ENCODE peak calls at places on chromosomes 12 and 14, in seven cellular contexts. U, L, Z, T, J, P and I are unnamed samples.

GRCh38 chr14:68440776-68441175 is 352.1 kb downstream of the ZFP36L1 start:
- DNase-seq in Z (no peak), J (no peak), T (no peak), U (no peak), L (no peak), P (peak; percentile 56), I (no peak)

GRCh38 chr12:40152783-40153383 is 47.0 kb upstream of the SLC2A13 start:
- DNase-seq in L (peak; percentile 38), Z (no peak), U (peak; percentile 71), T (no peak), P (peak; percentile 32), J (peak; percentile 30), I (no peak)

GRCh38 chr12:53481957-53482586 is 17.2 kb downstream of the MAP3K12 start:
- DNase-seq in T (no peak), J (no peak), P (no peak), U (no peak), L (no peak), Z (no peak), I (no peak)

GRCh38 chr14:97155814-97156213 is 358.6 kb downstream of the VRK1 start:
- DNase-seq in J (no peak), U (no peak), P (no peak), Z (no peak), T (no peak), L (no peak), I (no peak)

GRCh38 chr12:108442077-108442476 is 73.0 kb upstream of the FICD start:
- DNase-seq in T (peak; percentile 53), U (no peak), P (no peak), J (no peak), Z (no peak), L (no peak), I (no peak)

GRCh38 chr14:95891742-95892141 is 15.1 kb downstream of the TUNAR start:
- DNase-seq in Z (no peak), T (no peak), J (no peak), L (no peak), U (peak; percentile 39), P (peak; percentile 75), I (no peak)

GRCh38 chr12:5124401-5124800 is 80.7 kb downstream of the KCNA5 start:
- DNase-seq in J (no peak), P (no peak), U (no peak), Z (no peak), T (no peak), L (no peak), I (no peak)

GRCh38 chr12:32446306-32447119 is 47.2 kb downstream of the FGD4 start:
- DNase-seq in L (no peak), U (no peak), J (no peak), P (no peak), T (no peak), Z (no peak), I (no peak)

GRCh38 chr12:86660488-86661171 is 404.4 kb upstream of the MGAT4C start:
- DNase-seq in T (no peak), L (no peak), U (peak; percentile 71), P (peak; percentile 55), Z (no peak), J (no peak), I (no peak)

GRCh38 chr14:58243790-58244555 is 670 bp upstream of the PSMA3 start:
- DNase-seq in T (no peak), Z (no peak), P (no peak), L (no peak), U (peak; percentile 57), J (no peak), I (no peak)

GRCh38 chr14:96497087-96497486 is 5.1 kb upstream of the PAPOLA start:
- DNase-seq in J (no peak), L (no peak), P (no peak), U (no peak), Z (no peak), T (no peak), I (no peak)

GRCh38 chr12:133130808-133131128 is 341 bp downstream of the ZNF10 start:
- DNase-seq in Z (peak; percentile 64), J (peak; percentile 26), T (peak; percentile 25), U (no peak), P (no peak), L (peak; percentile 20), I (peak; percentile 52)

GRCh38 chr12:18521461-18521860 is 216.4 kb downstream of the PLCZ1 start:
- DNase-seq in P (no peak), T (no peak), U (no peak), Z (no peak), J (no peak), L (no peak), I (no peak)

GRCh38 chr14:68976160-68977067 is 2.7 kb downstream of the ACTN1 start:
- DNase-seq in T (peak; percentile 64), U (no peak), L (no peak), J (peak; percentile 58), Z (no peak), P (peak; percentile 48), I (peak; percentile 53)

GRCh38 chr14:30283822-30284446 is 275.0 kb upstream of the G2E3 start:
- DNase-seq in P (peak; percentile 53), U (peak; percentile 77), J (no peak), L (no peak), T (no peak), Z (no peak), I (no peak)

GRCh38 chr12:946212-946611 is 3.3 kb downstream of the RAD52 start:
- DNase-seq in Z (no peak), U (peak; percentile 60), P (peak; percentile 42), L (no peak), J (no peak), T (no peak), I (no peak)

GRCh38 chr14:33271216-33271615 is 332.5 kb downstream of the NPAS3 start:
- DNase-seq in J (no peak), T (no peak), L (no peak), U (no peak), P (no peak), Z (no peak), I (no peak)

DNA sequence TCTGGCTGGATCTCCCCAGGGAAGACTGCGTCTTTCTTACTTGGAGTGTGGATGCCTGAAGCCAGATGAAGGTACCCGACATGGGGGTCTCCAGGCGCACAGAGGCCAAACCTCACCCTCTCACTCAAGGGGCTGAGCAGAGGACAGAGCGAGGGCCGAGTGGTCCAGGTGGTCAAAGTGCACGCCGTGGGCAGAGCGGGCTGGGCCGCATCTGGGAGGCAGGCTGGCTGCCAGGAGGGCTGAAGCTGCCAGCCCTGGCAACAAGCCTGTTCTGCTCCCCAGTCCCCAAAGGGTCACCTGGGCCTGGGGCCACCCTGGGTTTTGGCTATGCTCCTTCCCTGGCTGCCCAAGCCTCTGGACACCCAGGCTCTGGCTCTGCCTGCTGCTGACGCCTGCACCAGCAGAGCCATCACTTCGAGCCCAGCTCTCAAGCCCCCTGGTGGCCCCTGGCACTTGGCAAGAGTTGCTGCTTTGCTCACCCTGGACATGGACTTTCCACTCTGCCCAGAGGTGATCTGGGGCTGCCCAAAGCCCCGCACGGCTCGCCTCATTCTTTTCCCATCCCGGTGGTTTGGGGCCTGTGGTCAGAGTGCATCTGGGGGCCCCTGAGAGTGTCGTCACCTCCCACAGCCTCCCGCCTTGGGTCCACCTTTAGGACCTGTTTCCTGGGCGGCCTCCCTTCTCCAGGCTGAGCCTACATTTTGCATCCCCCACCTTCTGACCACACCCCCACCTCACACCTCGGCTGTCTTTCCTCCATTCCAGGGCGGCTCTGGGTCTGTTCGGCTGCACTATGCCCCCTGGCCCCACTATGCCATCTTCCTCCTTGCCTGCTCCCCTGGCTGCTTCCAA is 2.8 kb downstream of the ADSS1 start:
- DNase-seq in Z (no peak), P (no peak), L (no peak), J (no peak), T (no peak), U (no peak), I (no peak)
- TF ChIP-seq CTCF in Z (no peak), P (no peak), L (no peak), J (no peak), T (no peak), U (no peak), I (no peak)

GRCh38 chr14:52923902-52924575 is 26.8 kb downstream of the FERMT2 start:
- DNase-seq in P (no peak), L (no peak), Z (no peak), J (no peak), T (no peak), U (no peak), I (no peak)
- TF ChIP-seq CTCF in P (peak; percentile 15), L (no peak), Z (no peak), J (peak; percentile 43), T (no peak), U (no peak), I (no peak)

DNA sequence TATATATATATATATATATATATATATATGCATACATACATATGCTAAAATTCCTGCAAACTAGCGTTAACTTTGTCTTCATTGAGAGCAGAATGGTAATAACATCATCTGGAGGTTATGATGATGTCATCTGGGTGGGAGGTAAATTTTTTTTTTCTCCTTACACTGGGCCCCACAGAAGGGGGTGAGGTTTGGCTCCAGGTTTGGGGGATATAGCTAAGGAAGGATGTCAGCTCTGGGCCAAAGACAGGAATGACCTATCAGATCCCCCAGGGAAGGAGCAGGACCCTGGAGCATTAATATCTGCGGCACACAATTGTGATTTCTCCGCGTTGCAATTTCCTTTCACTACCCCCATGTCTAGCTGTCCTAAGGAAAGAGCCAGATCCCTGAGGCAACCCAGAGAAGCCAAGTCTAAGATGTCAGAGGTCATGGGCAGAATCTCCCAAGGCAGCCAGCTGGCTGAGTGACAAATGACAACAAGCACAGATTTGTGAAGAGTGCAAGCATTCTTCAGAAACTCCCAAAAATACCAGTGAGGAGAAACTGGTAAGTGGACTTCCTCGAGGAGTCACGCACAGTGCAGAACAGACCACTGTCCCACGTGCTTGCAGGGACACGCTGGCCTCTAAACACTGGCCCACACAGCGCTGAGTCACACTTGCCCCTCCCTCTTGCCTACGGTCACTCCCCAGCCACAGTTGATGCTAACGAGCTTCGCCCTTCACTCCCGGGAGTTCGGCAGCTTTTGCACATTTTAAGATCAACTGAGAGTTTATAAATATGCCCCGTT is 9.9 kb downstream of the UBC start:
- DNase-seq in L (peak; percentile 75), U (peak; percentile 95), J (peak; percentile 83), Z (peak; percentile 89), T (peak; percentile 82), P (peak; percentile 94), I (peak; percentile 94)
- TF ChIP-seq CTCF in L (no peak), U (no peak), J (no peak), Z (no peak), T (no peak), P (no peak), I (no peak)

GRCh38 chr12:83434600-83434999 is 747.9 kb downstream of the TMTC2 start:
- DNase-seq in Z (no peak), P (no peak), T (no peak), U (no peak), L (no peak), J (no peak), I (no peak)
- TF ChIP-seq CTCF in Z (no peak), P (no peak), T (no peak), U (no peak), L (no peak), J (no peak), I (no peak)